ENCODE peak calls at places on chromosomes 12 and 14, in eight cellular contexts. U, D, S, T, O, Z, P and M are unnamed samples.

GRCh38 chr12:124027753-124028559 is 54.9 kb downstream of the ZNF664 start:
- ATAC-seq in U (peak; percentile 87), D (no peak), S (no peak), T (no peak), O (peak; percentile 55), Z (no peak), P (no peak), M (no peak)

GRCh38 chr12:131527092-131527491 is 183.8 kb upstream of the SFSWAP start:
- ATAC-seq in U (no peak), D (no peak), S (no peak), T (no peak), O (no peak), Z (no peak), P (no peak), M (no peak)

GRCh38 chr12:19139795-19140194 is 10.3 kb downstream of the PLEKHA5 start:
- ATAC-seq in U (no peak), D (no peak), S (no peak), T (no peak), O (no peak), Z (no peak), P (no peak), M (no peak)

GRCh38 chr14:22163051-22163450 is 426.0 kb downstream of the DAD1 start:
- ATAC-seq in U (no peak), D (no peak), S (no peak), T (peak; percentile 46), O (no peak), Z (no peak), P (peak; percentile 58), M (no peak)

GRCh38 chr12:94230357-94230905 is 82.1 kb downstream of the PLXNC1 start:
- ATAC-seq in U (no peak), D (peak; percentile 87), S (peak; percentile 77), T (peak; percentile 52), O (no peak), Z (no peak), P (peak; percentile 65), M (peak; percentile 58)

GRCh38 chr12:113204806-113205205 is 16.5 kb upstream of the TPCN1 start:
- ATAC-seq in U (peak; percentile 77), D (no peak), S (no peak), T (no peak), O (no peak), Z (no peak), P (no peak), M (no peak)

GRCh38 chr14:74190910-74191575 is 48.2 kb upstream of the VSX2 start:
- ATAC-seq in U (no peak), D (no peak), S (no peak), T (no peak), O (no peak), Z (no peak), P (no peak), M (no peak)

GRCh38 chr14:93035585-93035916 is 80.2 kb downstream of the ITPK1 start:
- ATAC-seq in U (no peak), D (no peak), S (no peak), T (no peak), O (no peak), Z (no peak), P (no peak), M (no peak)

GRCh38 chr12:66587912-66588311 is 91.0 kb downstream of the GRIP1 start:
- ATAC-seq in U (no peak), D (peak; percentile 32), S (peak; percentile 83), T (no peak), O (no peak), Z (no peak), P (no peak), M (no peak)

GRCh38 chr14:73787760-73788508 is 63.7 kb upstream of the PTGR2 start:
- ATAC-seq in U (peak; percentile 49), D (peak; percentile 52), S (peak; percentile 67), T (no peak), O (no peak), Z (no peak), P (no peak), M (peak; percentile 70)

GRCh38 chr12:129997239-129997638 is 93.4 kb upstream of the TMEM132D start:
- ATAC-seq in U (no peak), D (no peak), S (no peak), T (no peak), O (no peak), Z (no peak), P (no peak), M (no peak)

GRCh38 chr14:23481992-23482813 is 12.7 kb downstream of the NGDN start:
- ATAC-seq in U (no peak), D (no peak), S (peak; percentile 22), T (no peak), O (no peak), Z (no peak), P (no peak), M (no peak)

GRCh38 chr14:67370830-67371229 is 10.7 kb downstream of the EIF2S1 start:
- ATAC-seq in U (no peak), D (peak; percentile 51), S (peak; percentile 59), T (no peak), O (no peak), Z (peak; percentile 47), P (no peak), M (peak; percentile 34)